ENCODE peak calls at places on chromosomes 4 and X, in five cellular contexts. Y is colonic mucosa; R is Jurkat, Clone E6-1; X is NCI-H345; D is T-helper 1 cell. I is an unnamed sample.

GRCh38 chrX:115948018-115948923 is 222.3 kb upstream of the AGTR2 start:
- DNase-seq in Y (peak; percentile 46), X (no peak), D (no peak), R (no peak), I (no peak)

GRCh38 chr4:145842224-145842887 is 96.3 kb downstream of the ZNF827 start:
- DNase-seq in X (no peak), Y (no peak), D (no peak), R (no peak), I (no peak)

GRCh38 chr4:5989236-5990225 is 28.7 kb downstream of the C4orf50 start:
- DNase-seq in R (no peak), Y (no peak), D (no peak), X (no peak), I (no peak)

GRCh38 chr4:143514432-143514831 is 930 bp downstream of the SMARCA5 start:
- DNase-seq in Y (peak; percentile 59), R (no peak), X (peak; percentile 35), D (peak; percentile 6), I (peak; percentile 40)

GRCh38 chr4:9988349-9988748 is 32.9 kb downstream of the SLC2A9 start:
- DNase-seq in Y (no peak), D (no peak), R (no peak), X (no peak), I (no peak)

GRCh38 chr4:17055788-17056187 is 157.3 kb upstream of the LDB2 start:
- DNase-seq in X (no peak), R (no peak), Y (no peak), D (no peak), I (peak; percentile 2)

GRCh38 chr4:184427093-184427492 is 47.3 kb downstream of the IRF2 start:
- DNase-seq in Y (no peak), D (no peak), X (no peak), R (no peak), I (no peak)

GRCh38 chr4:178752954-178753525 is 1310.8 kb upstream of the AGA start:
- DNase-seq in R (no peak), D (no peak), Y (no peak), X (no peak), I (no peak)

GRCh38 chrX:10648608-10649007 is 28.2 kb upstream of the MID1 start:
- DNase-seq in X (no peak), R (no peak), D (no peak), Y (no peak), I (peak; percentile 36)

GRCh38 chrX:11329016-11329415 is 35.8 kb downstream of the AMELX start:
- DNase-seq in X (no peak), Y (no peak), D (no peak), R (no peak), I (no peak)

I was measured in SW480.